ENCODE peak calls at places on chromosomes 7 and 10, in seven cellular contexts. U is COR-L47, L is GM12865, C is IMR-90, X is neuronal stem cell, V is NCI-H1105 treated with DMSO at 0.1 percent for 48 hours, P is Right ventricle myocardium superior. H is an unnamed sample.

GRCh38 chr7:43303740-43304241 is 191.3 kb downstream of the HECW1 start:
- DNase-seq in L (no peak), U (no peak), P (no peak), V (no peak), X (no peak), C (peak), H (no peak)

GRCh38 chr7:155198901-155199845 is 98.5 kb upstream of the INSIG1 start:
- DNase-seq in P (no peak), X (no peak), C (peak), L (peak), U (no peak), V (no peak), H (no peak)

GRCh38 chr10:122931088-122931958 is 20.9 kb downstream of the FAM24A start:
- DNase-seq in P (no peak), V (no peak), U (no peak), X (no peak), L (no peak), C (peak), H (no peak)

GRCh38 chr7:139618482-139619366 is 95.2 kb downstream of the CLEC2L start:
- DNase-seq in U (peak), C (peak), P (peak), X (peak), V (peak), L (peak), H (peak)

GRCh38 chr7:133429371-133429770 is 176.5 kb downstream of the EXOC4 start:
- DNase-seq in U (no peak), C (peak), P (no peak), X (no peak), V (no peak), L (no peak), H (no peak)

GRCh38 chr7:17912050-17912449 is 28.2 kb downstream of the SNX13 start:
- DNase-seq in U (no peak), V (no peak), C (no peak), P (no peak), L (no peak), X (no peak), H (no peak)

GRCh38 chr10:15279236-15279635 is 91.9 kb downstream of the FAM171A1 start:
- DNase-seq in C (no peak), L (no peak), V (no peak), X (no peak), P (no peak), U (no peak), H (no peak)

GRCh38 chr7:1474736-1475135 is 15.5 kb upstream of the MICALL2 start:
- DNase-seq in P (no peak), U (no peak), C (peak), V (no peak), L (no peak), X (no peak), H (no peak)

GRCh38 chr7:54015251-54015650 is 526.9 kb upstream of the VSTM2A start:
- DNase-seq in V (no peak), X (no peak), L (no peak), C (no peak), P (no peak), U (no peak), H (no peak)

GRCh38 chr7:128459394-128459878 is 3.8 kb downstream of the HILPDA start:
- DNase-seq in V (peak), C (peak), P (peak), U (peak), L (peak), X (peak), H (peak)

GRCh38 chr7:106563466-106564150 is 97.3 kb downstream of the CCDC71L start:
- DNase-seq in C (peak), L (no peak), V (no peak), U (peak), P (no peak), X (no peak), H (no peak)

GRCh38 chr10:24503627-24504320 is 219.9 kb downstream of the ARHGAP21 start:
- DNase-seq in P (no peak), C (peak), V (peak), U (no peak), X (peak), L (peak), H (peak)

GRCh38 chr7:21642422-21642821 is 99.6 kb downstream of the DNAH11 start:
- DNase-seq in P (no peak), V (no peak), X (peak), U (no peak), C (no peak), L (no peak), H (no peak)

GRCh38 chr7:16753102-16753931 is at the start of gene TSPAN13:
- DNase-seq in P (peak), U (peak), V (peak), L (peak), C (peak), X (peak), H (peak)

GRCh38 chr7:117208257-117208656 is 114.6 kb downstream of the WNT2 start:
- DNase-seq in X (no peak), C (no peak), V (no peak), P (no peak), L (no peak), U (no peak), H (no peak)

GRCh38 chr10:132496360-132497082 is 41.1 kb upstream of the INPP5A start:
- DNase-seq in X (no peak), P (peak), C (no peak), U (no peak), V (no peak), L (no peak), H (no peak)

GRCh38 chr10:29387269-29387668 is 98.4 kb downstream of the LYZL1 start:
- DNase-seq in V (peak), L (no peak), P (no peak), U (no peak), C (no peak), X (no peak), H (no peak)

H was measured in Karpas-422.